ENCODE peak calls at places on chromosome 1, in four cellular contexts. N is CD4-positive, alpha-beta memory T cell; O is tibial artery; H is epithelial cell of proximal tubule. D is an unnamed sample.

GRCh38 chr1:157252473-157252872 is 114.3 kb upstream of the ETV3 start:
- DNase-seq in N (no peak), O (no peak), H (no peak), D (no peak)

GRCh38 chr1:203126151-203126865 is 1.2 kb upstream of the ADORA1 start:
- DNase-seq in N (no peak), O (peak; percentile 51), H (no peak), D (no peak)

GRCh38 chr1:86741947-86742572 is 37.7 kb downstream of the SH3GLB1 start:
- DNase-seq in N (peak; percentile 33), O (no peak), H (no peak), D (peak; percentile 48)

GRCh38 chr1:54653036-54653435 is 11.4 kb downstream of the MROH7 start:
- DNase-seq in N (no peak), O (no peak), H (no peak), D (no peak)

GRCh38 chr1:167135281-167135840 is 41.5 kb downstream of the STYXL2 start:
- DNase-seq in N (no peak), O (no peak), H (no peak), D (no peak)

GRCh38 chr1:231929311-231929710 is 302.7 kb downstream of the DISC1 start:
- DNase-seq in N (no peak), O (no peak), H (no peak), D (no peak)

GRCh38 chr1:180283098-180283497 is 53.0 kb downstream of the LHX4 start:
- DNase-seq in N (no peak), O (no peak), H (no peak), D (no peak)

GRCh38 chr1:50268049-50268448 is 155.2 kb downstream of the DMRTA2 start:
- DNase-seq in N (no peak), O (no peak), H (no peak), D (peak; percentile 11)

GRCh38 chr1:109873278-109874175 is 37.1 kb upstream of the CSF1 start:
- DNase-seq in N (peak; percentile 6), O (no peak), H (peak; percentile 52), D (no peak)

GRCh38 chr1:107820797-107821196 is 144.2 kb downstream of the VAV3 start:
- DNase-seq in N (no peak), O (no peak), H (peak; percentile 39), D (no peak)

GRCh38 chr1:230381564-230381963 is 44.6 kb downstream of the PGBD5 start:
- DNase-seq in N (no peak), O (no peak), H (no peak), D (no peak)

GRCh38 chr1:66751160-66751559 is 1.1 kb upstream of the DYNLT5 start:
- DNase-seq in N (no peak), O (no peak), H (no peak), D (no peak)

GRCh38 chr1:6508154-6508875 is 16.8 kb upstream of the PLEKHG5 start:
- DNase-seq in N (no peak), O (no peak), H (no peak), D (no peak)

GRCh38 chr1:56216173-56216572 is 363.2 kb downstream of the PLPP3 start:
- DNase-seq in N (no peak), O (no peak), H (no peak), D (no peak)

GRCh38 chr1:72830606-72831390 is 548.5 kb upstream of the NEGR1 start:
- DNase-seq in N (no peak), O (no peak), H (no peak), D (no peak)

GRCh38 chr1:219752645-219753044 is 139.7 kb upstream of the ZC3H11B start:
- DNase-seq in N (no peak), O (no peak), H (no peak), D (no peak)

GRCh38 chr1:2251363-2251762 is 23.2 kb downstream of the SKI start:
- DNase-seq in N (no peak), O (no peak), H (no peak), D (no peak)

GRCh38 chr1:78526496-78526895 is 35.7 kb downstream of the PTGFR start:
- DNase-seq in N (no peak), O (no peak), H (no peak), D (no peak)

GRCh38 chr1:5312299-5312686 is 657.9 kb downstream of the AJAP1 start:
- DNase-seq in N (no peak), O (no peak), H (no peak), D (no peak)
- H3K4me3 ChIP-seq in N (no peak overlapping the region), O (no peak overlapping the region), H (no peak overlapping the region), D (no peak overlapping the region)

GRCh38 chr1:153364766-153365678 is 7.4 kb downstream of the S100A9 start:
- DNase-seq in N (no peak), O (peak; percentile 35), H (no peak), D (no peak)
- H3K4me3 ChIP-seq in N (no peak overlapping the region), O (no peak overlapping the region), H (no peak overlapping the region), D (no peak overlapping the region)

GRCh38 chr1:9302745-9303524 is 10.2 kb downstream of the SPSB1 start:
- DNase-seq in N (no peak), O (no peak), H (peak; percentile 71), D (no peak)
- H3K4me3 ChIP-seq in N (no peak overlapping the region), O (no peak overlapping the region), H (no peak overlapping the region), D (no peak overlapping the region)

GRCh38 chr1:34929853-34930701 is 627 bp upstream of the DLGAP3 start:
- DNase-seq in N (no peak), O (no peak), H (no peak), D (no peak)
- H3K4me3 ChIP-seq in N (peak overlapping the region; percentile 25), O (peak overlapping the region; percentile 25), H (no peak overlapping the region), D (no peak overlapping the region)

GRCh38 chr1:23122023-23122738 is 46.5 kb downstream of the LUZP1 start:
- DNase-seq in N (no peak), O (peak; percentile 71), H (no peak), D (no peak)
- H3K4me3 ChIP-seq in N (no peak overlapping the region), O (no peak overlapping the region), H (no peak overlapping the region), D (no peak overlapping the region)

GRCh38 chr1:185342672-185343259 is 25.7 kb upstream of the IVNS1ABP start:
- DNase-seq in N (no peak), O (no peak), H (no peak), D (no peak)

GRCh38 chr1:185342017-185342416 is 25.0 kb upstream of the IVNS1ABP start:
- DNase-seq in N (no peak), O (no peak), H (no peak), D (no peak)

GRCh38 chr1:185337221-185337620 is 20.2 kb upstream of the IVNS1ABP start:
- DNase-seq in N (no peak), O (no peak), H (no peak), D (no peak)

GRCh38 chr1:185341196-185341781 is 24.2 kb upstream of the IVNS1ABP start:
- DNase-seq in N (no peak), O (no peak), H (no peak), D (no peak)

GRCh38 chr1:185338719-185339622 is 21.9 kb upstream of the IVNS1ABP start:
- DNase-seq in N (peak; percentile 50), O (peak; percentile 67), H (no peak), D (peak; percentile 86)
- H3K4me3 ChIP-seq in N (peak overlapping the region; percentile 10), O (no peak overlapping the region), H (no peak overlapping the region), D (no peak overlapping the region)

DNA sequence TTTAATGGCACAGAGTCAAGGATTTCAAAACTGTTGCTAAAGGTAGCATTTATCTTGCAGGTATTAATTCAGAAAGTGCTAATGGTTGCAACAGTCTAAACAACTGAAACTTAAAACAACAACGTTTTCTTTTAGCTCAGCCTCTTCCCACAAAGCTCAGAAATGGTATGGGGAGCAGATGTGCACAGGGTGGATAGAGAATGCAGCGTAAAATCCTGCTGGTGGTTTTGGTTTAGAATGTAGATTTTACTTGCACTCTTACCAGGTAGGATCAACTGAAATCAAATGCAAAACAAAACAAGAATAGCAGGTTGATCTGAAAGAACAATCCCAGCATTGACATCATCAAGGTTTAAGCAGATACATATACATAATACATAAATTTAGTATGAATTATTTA is 3.8 kb upstream of the LRRC8C start:
- DNase-seq in N (no peak), O (no peak), H (no peak), D (peak; percentile 60)
- H3K4me3 ChIP-seq in N (no peak overlapping the region), O (no peak overlapping the region), H (no peak overlapping the region), D (no peak overlapping the region)